ENCODE peak calls at places on chromosomes 1 and 21, in seven cellular contexts. One of them, this sample, is unnamed.

GRCh38 chr1:51955797-51956527 is 34.5 kb downstream of the RAB3B start:
- DNase-seq in B cell: no peak
- DNase-seq in cardiac muscle cell: no peak
- DNase-seq in cardiac fibroblast: no peak
- DNase-seq in BJ: no peak
- DNase-seq in HFFc6: no peak
- DNase-seq in kidney epithelial cell: no peak
- DNase-seq in this sample: no peak

GRCh38 chr1:47031059-47031458 is 7.6 kb downstream of the CYP4X1 start:
- DNase-seq in cardiac fibroblast: peak; percentile 78
- DNase-seq in HFFc6: no peak
- DNase-seq in BJ: no peak
- DNase-seq in B cell: no peak
- DNase-seq in cardiac muscle cell: no peak
- DNase-seq in kidney epithelial cell: peak; percentile 14
- DNase-seq in this sample: no peak

GRCh38 chr21:40331182-40331581 is 463.9 kb downstream of the PCP4 start:
- DNase-seq in cardiac muscle cell: peak; percentile 32
- DNase-seq in BJ: no peak
- DNase-seq in B cell: no peak
- DNase-seq in cardiac fibroblast: no peak
- DNase-seq in HFFc6: no peak
- DNase-seq in kidney epithelial cell: no peak
- DNase-seq in this sample: no peak

GRCh38 chr21:34800797-34801518 is 132.2 kb downstream of the CLIC6 start:
- DNase-seq in kidney epithelial cell: no peak
- DNase-seq in cardiac muscle cell: no peak
- DNase-seq in BJ: no peak
- DNase-seq in cardiac fibroblast: peak; percentile 51
- DNase-seq in B cell: no peak
- DNase-seq in HFFc6: peak; percentile 49
- DNase-seq in this sample: no peak

GRCh38 chr1:46480959-46481646 is 8.5 kb upstream of the DMBX1 start:
- DNase-seq in cardiac fibroblast: no peak
- DNase-seq in BJ: no peak
- DNase-seq in kidney epithelial cell: no peak
- DNase-seq in cardiac muscle cell: no peak
- DNase-seq in B cell: no peak
- DNase-seq in HFFc6: no peak
- DNase-seq in this sample: no peak

GRCh38 chr1:115140442-115141144 is 51.3 kb upstream of the TSPAN2 start:
- DNase-seq in BJ: no peak
- DNase-seq in HFFc6: peak; percentile 39
- DNase-seq in cardiac muscle cell: no peak
- DNase-seq in kidney epithelial cell: no peak
- DNase-seq in cardiac fibroblast: no peak
- DNase-seq in B cell: no peak
- DNase-seq in this sample: no peak

GRCh38 chr1:99506631-99507030 is 139.3 kb upstream of the PALMD start:
- DNase-seq in B cell: no peak
- DNase-seq in BJ: no peak
- DNase-seq in kidney epithelial cell: no peak
- DNase-seq in cardiac muscle cell: no peak
- DNase-seq in HFFc6: no peak
- DNase-seq in cardiac fibroblast: no peak
- DNase-seq in this sample: no peak

GRCh38 chr1:35656148-35656862 is 15.0 kb upstream of the PSMB2 start:
- DNase-seq in B cell: no peak
- DNase-seq in HFFc6: peak; percentile 61
- DNase-seq in kidney epithelial cell: no peak
- DNase-seq in BJ: no peak
- DNase-seq in cardiac muscle cell: no peak
- DNase-seq in cardiac fibroblast: peak; percentile 47
- DNase-seq in this sample: no peak

GRCh38 chr1:15083578-15083977 is 70.0 kb upstream of the TMEM51 start:
- DNase-seq in kidney epithelial cell: no peak
- DNase-seq in cardiac muscle cell: no peak
- DNase-seq in BJ: no peak
- DNase-seq in B cell: no peak
- DNase-seq in cardiac fibroblast: no peak
- DNase-seq in HFFc6: peak; percentile 30
- DNase-seq in this sample: no peak

GRCh38 chr1:20063861-20064292 is 6.1 kb upstream of the PLA2G5 start:
- DNase-seq in HFFc6: peak; percentile 85
- DNase-seq in B cell: no peak
- DNase-seq in BJ: peak; percentile 72
- DNase-seq in kidney epithelial cell: peak; percentile 29
- DNase-seq in cardiac fibroblast: peak; percentile 83
- DNase-seq in cardiac muscle cell: no peak
- DNase-seq in this sample: no peak

GRCh38 chr1:226635456-226635941 is 86.9 kb downstream of the STUM start:
- DNase-seq in HFFc6: no peak
- DNase-seq in kidney epithelial cell: no peak
- DNase-seq in BJ: no peak
- DNase-seq in cardiac fibroblast: no peak
- DNase-seq in B cell: no peak
- DNase-seq in cardiac muscle cell: no peak
- DNase-seq in this sample: no peak

GRCh38 chr1:10909697-10910489 is 102.6 kb upstream of the TARDBP start:
- DNase-seq in cardiac muscle cell: peak; percentile 60
- DNase-seq in B cell: peak; percentile 77
- DNase-seq in HFFc6: no peak
- DNase-seq in BJ: no peak
- DNase-seq in cardiac fibroblast: peak; percentile 38
- DNase-seq in kidney epithelial cell: no peak
- DNase-seq in this sample: peak; percentile 86

GRCh38 chr21:23887709-23888303 is 1719.5 kb downstream of the MRPL39 start:
- DNase-seq in cardiac fibroblast: no peak
- DNase-seq in B cell: peak; percentile 26
- DNase-seq in kidney epithelial cell: no peak
- DNase-seq in BJ: no peak
- DNase-seq in cardiac muscle cell: no peak
- DNase-seq in HFFc6: no peak
- DNase-seq in this sample: no peak

GRCh38 chr21:31298618-31299269 is 45.3 kb downstream of the TIAM1 start:
- DNase-seq in cardiac muscle cell: no peak
- DNase-seq in HFFc6: no peak
- DNase-seq in kidney epithelial cell: peak; percentile 45
- DNase-seq in BJ: no peak
- DNase-seq in cardiac fibroblast: no peak
- DNase-seq in B cell: no peak
- DNase-seq in this sample: no peak

GRCh38 chr1:4652631-4653327 is 1.6 kb upstream of the AJAP1 start:
- DNase-seq in cardiac fibroblast: peak; percentile 38
- DNase-seq in HFFc6: peak; percentile 1
- DNase-seq in B cell: peak; percentile 91
- DNase-seq in BJ: no peak
- DNase-seq in cardiac muscle cell: peak; percentile 64
- DNase-seq in kidney epithelial cell: no peak
- DNase-seq in this sample: peak; percentile 86

GRCh38 chr1:228530086-228530758 is 43.0 kb downstream of the RNF187 start:
- DNase-seq in HFFc6: no peak
- DNase-seq in cardiac muscle cell: no peak
- DNase-seq in B cell: no peak
- DNase-seq in BJ: no peak
- DNase-seq in cardiac fibroblast: no peak
- DNase-seq in kidney epithelial cell: no peak
- DNase-seq in this sample: no peak

GRCh38 chr1:69671363-69672010 is 103.8 kb downstream of the LRRC7 start:
- DNase-seq in cardiac muscle cell: no peak
- DNase-seq in cardiac fibroblast: no peak
- DNase-seq in B cell: no peak
- DNase-seq in HFFc6: no peak
- DNase-seq in BJ: no peak
- DNase-seq in kidney epithelial cell: no peak
- DNase-seq in this sample: no peak

GRCh38 chr1:98197356-98197755 is 276.5 kb upstream of the DPYD start:
- DNase-seq in BJ: no peak
- DNase-seq in cardiac fibroblast: peak; percentile 35
- DNase-seq in kidney epithelial cell: no peak
- DNase-seq in B cell: no peak
- DNase-seq in HFFc6: no peak
- DNase-seq in cardiac muscle cell: no peak
- DNase-seq in this sample: no peak

GRCh38 chr1:86104606-86105532 is 51.7 kb downstream of the COL24A1 start:
- DNase-seq in BJ: no peak
- DNase-seq in kidney epithelial cell: no peak
- DNase-seq in cardiac fibroblast: no peak
- DNase-seq in HFFc6: no peak
- DNase-seq in B cell: no peak
- DNase-seq in cardiac muscle cell: no peak
- DNase-seq in this sample: no peak

GRCh38 chr1:158145173-158145719 is 35.4 kb upstream of the CD1D start:
- DNase-seq in cardiac muscle cell: no peak
- DNase-seq in kidney epithelial cell: no peak
- DNase-seq in cardiac fibroblast: peak; percentile 66
- DNase-seq in HFFc6: peak; percentile 93
- DNase-seq in BJ: peak; percentile 52
- DNase-seq in B cell: no peak
- DNase-seq in this sample: no peak

GRCh38 chr1:117681093-117681950 is 75.5 kb downstream of the TENT5C start:
- DNase-seq in cardiac fibroblast: no peak
- DNase-seq in B cell: no peak
- DNase-seq in HFFc6: no peak
- DNase-seq in kidney epithelial cell: no peak
- DNase-seq in cardiac muscle cell: no peak
- DNase-seq in BJ: no peak
- DNase-seq in this sample: no peak

GRCh38 chr1:234631721-234632125 is 21.7 kb upstream of the IRF2BP2 start:
- DNase-seq in cardiac muscle cell: no peak
- DNase-seq in HFFc6: peak; percentile 67
- DNase-seq in kidney epithelial cell: peak; percentile 82
- DNase-seq in B cell: no peak
- DNase-seq in cardiac fibroblast: peak; percentile 97
- DNase-seq in BJ: peak; percentile 54
- DNase-seq in this sample: no peak

GRCh38 chr21:31530918-31531705 is 128.4 kb upstream of the SOD1 start:
- DNase-seq in cardiac fibroblast: no peak
- DNase-seq in cardiac muscle cell: peak; percentile 33
- DNase-seq in BJ: no peak
- DNase-seq in kidney epithelial cell: no peak
- DNase-seq in B cell: no peak
- DNase-seq in HFFc6: no peak
- DNase-seq in this sample: no peak

GRCh38 chr1:90133133-90133532 is 138.2 kb downstream of the ZNF326 start:
- DNase-seq in kidney epithelial cell: no peak
- DNase-seq in HFFc6: peak; percentile 1
- DNase-seq in cardiac muscle cell: peak; percentile 61
- DNase-seq in cardiac fibroblast: peak; percentile 42
- DNase-seq in BJ: no peak
- DNase-seq in B cell: no peak
- DNase-seq in this sample: no peak

GRCh38 chr21:42518216-42518615 is 4.6 kb downstream of the SLC37A1 start:
- DNase-seq in kidney epithelial cell: peak; percentile 66
- DNase-seq in cardiac muscle cell: no peak
- DNase-seq in HFFc6: no peak
- DNase-seq in BJ: no peak
- DNase-seq in cardiac fibroblast: peak; percentile 79
- DNase-seq in B cell: no peak
- DNase-seq in this sample: no peak

GRCh38 chr1:79539001-79539400 is 532.5 kb upstream of the ADGRL4 start:
- DNase-seq in cardiac fibroblast: no peak
- DNase-seq in BJ: no peak
- DNase-seq in cardiac muscle cell: no peak
- DNase-seq in HFFc6: no peak
- DNase-seq in kidney epithelial cell: no peak
- DNase-seq in B cell: no peak
- DNase-seq in this sample: no peak

GRCh38 chr21:16965424-16965823 is 547.4 kb upstream of the CXADR start:
- DNase-seq in cardiac muscle cell: no peak
- DNase-seq in BJ: no peak
- DNase-seq in B cell: no peak
- DNase-seq in kidney epithelial cell: no peak
- DNase-seq in HFFc6: no peak
- DNase-seq in cardiac fibroblast: no peak
- DNase-seq in this sample: no peak

GRCh38 chr1:223628233-223628632 is 37.3 kb downstream of the CAPN8 start:
- DNase-seq in kidney epithelial cell: no peak
- DNase-seq in HFFc6: peak; percentile 11
- DNase-seq in cardiac fibroblast: peak; percentile 31
- DNase-seq in cardiac muscle cell: peak; percentile 74
- DNase-seq in B cell: no peak
- DNase-seq in BJ: no peak
- DNase-seq in this sample: peak; percentile 57

GRCh38 chr1:156276966-156277381 is 5.7 kb downstream of the SMG5 start:
- DNase-seq in kidney epithelial cell: no peak
- DNase-seq in cardiac muscle cell: no peak
- DNase-seq in cardiac fibroblast: peak; percentile 49
- DNase-seq in B cell: no peak
- DNase-seq in BJ: no peak
- DNase-seq in HFFc6: no peak
- DNase-seq in this sample: no peak

GRCh38 chr1:35707253-35708178 is 11.2 kb downstream of the C1orf216 start:
- DNase-seq in BJ: no peak
- DNase-seq in cardiac muscle cell: peak; percentile 42
- DNase-seq in B cell: peak; percentile 74
- DNase-seq in HFFc6: no peak
- DNase-seq in kidney epithelial cell: no peak
- DNase-seq in cardiac fibroblast: no peak
- DNase-seq in this sample: peak; percentile 77

GRCh38 chr1:199551967-199552565 is 475.4 kb upstream of the NR5A2 start:
- DNase-seq in HFFc6: peak; percentile 63
- DNase-seq in cardiac fibroblast: peak; percentile 75
- DNase-seq in cardiac muscle cell: peak; percentile 76
- DNase-seq in kidney epithelial cell: peak; percentile 47
- DNase-seq in BJ: peak; percentile 17
- DNase-seq in B cell: peak; percentile 28
- DNase-seq in this sample: peak; percentile 31
- TF ChIP-seq CTCF in HFFc6: peak; percentile 92
- TF ChIP-seq CTCF in cardiac fibroblast: peak; percentile 73
- TF ChIP-seq CTCF in cardiac muscle cell: peak; percentile 83
- TF ChIP-seq CTCF in kidney epithelial cell: peak; percentile 86
- TF ChIP-seq CTCF in BJ: peak; percentile 83
- TF ChIP-seq CTCF in B cell: peak; percentile 91
- TF ChIP-seq CTCF in this sample: peak; percentile 50

GRCh38 chr1:187042538-187042937 is 213.8 kb downstream of the PLA2G4A start:
- DNase-seq in kidney epithelial cell: no peak
- DNase-seq in cardiac fibroblast: peak; percentile 22
- DNase-seq in cardiac muscle cell: no peak
- DNase-seq in BJ: no peak
- DNase-seq in B cell: no peak
- DNase-seq in HFFc6: no peak
- DNase-seq in this sample: no peak
- TF ChIP-seq CTCF in kidney epithelial cell: no peak
- TF ChIP-seq CTCF in cardiac fibroblast: no peak
- TF ChIP-seq CTCF in cardiac muscle cell: no peak
- TF ChIP-seq CTCF in BJ: no peak
- TF ChIP-seq CTCF in B cell: no peak
- TF ChIP-seq CTCF in HFFc6: no peak
- TF ChIP-seq CTCF in this sample: no peak

GRCh38 chr1:186835448-186835847 is 6.7 kb downstream of the PLA2G4A start:
- DNase-seq in cardiac fibroblast: no peak
- DNase-seq in B cell: no peak
- DNase-seq in kidney epithelial cell: no peak
- DNase-seq in HFFc6: no peak
- DNase-seq in BJ: no peak
- DNase-seq in cardiac muscle cell: no peak
- DNase-seq in this sample: no peak
- TF ChIP-seq CTCF in cardiac fibroblast: no peak
- TF ChIP-seq CTCF in B cell: no peak
- TF ChIP-seq CTCF in kidney epithelial cell: no peak
- TF ChIP-seq CTCF in HFFc6: no peak
- TF ChIP-seq CTCF in BJ: no peak
- TF ChIP-seq CTCF in cardiac muscle cell: no peak
- TF ChIP-seq CTCF in this sample: no peak

GRCh38 chr1:21539933-21540332 is 30.7 kb downstream of the ALPL start:
- DNase-seq in cardiac muscle cell: no peak
- DNase-seq in BJ: no peak
- DNase-seq in HFFc6: no peak
- DNase-seq in kidney epithelial cell: no peak
- DNase-seq in B cell: no peak
- DNase-seq in cardiac fibroblast: no peak
- DNase-seq in this sample: no peak
- TF ChIP-seq CTCF in cardiac muscle cell: peak; percentile 19
- TF ChIP-seq CTCF in BJ: peak; percentile 32
- TF ChIP-seq CTCF in HFFc6: peak; percentile 26
- TF ChIP-seq CTCF in kidney epithelial cell: peak; percentile 17
- TF ChIP-seq CTCF in B cell: no peak
- TF ChIP-seq CTCF in cardiac fibroblast: peak; percentile 36
- TF ChIP-seq CTCF in this sample: no peak